ENCODE peak calls at places on chromosomes 5 and 9, in four cellular contexts. N is neural progenitor cell, K is astrocyte, I is GM23248. E is an unnamed sample.

GRCh38 chr9:5089737-5090136 is 95.7 kb downstream of the INSL6 start:
- DNase-seq in I (no peak), N (no peak), K (no peak), E (peak; percentile 21)

GRCh38 chr5:82165740-82166530 is 112.2 kb downstream of the RPS23 start:
- DNase-seq in I (peak; percentile 97), N (peak; percentile 80), K (peak; percentile 94), E (peak; percentile 86)

GRCh38 chr5:24145806-24146205 is 499.0 kb downstream of the CDH10 start:
- DNase-seq in I (no peak), N (no peak), K (no peak), E (no peak)

GRCh38 chr9:92607773-92608172 is 62.2 kb downstream of the IPPK start:
- DNase-seq in N (no peak), I (peak; percentile 85), K (peak; percentile 87), E (no peak)

GRCh38 chr5:71533614-71534013 is 53.5 kb upstream of the MCCC2 start:
- DNase-seq in N (no peak), K (no peak), I (peak; percentile 50), E (peak; percentile 12)

GRCh38 chr9:16321461-16322119 is 548.9 kb downstream of the BNC2 start:
- DNase-seq in I (peak; percentile 84), K (peak; percentile 72), N (peak; percentile 32), E (peak; percentile 67)

GRCh38 chr5:31537856-31538255 is 5.8 kb downstream of the C5orf22 start:
- DNase-seq in I (no peak), N (no peak), K (no peak), E (no peak)

GRCh38 chr5:80935811-80936385 is 24.3 kb upstream of the RASGRF2 start:
- DNase-seq in I (no peak), K (no peak), N (no peak), E (no peak)

GRCh38 chr9:126822873-126823272 is 18.0 kb downstream of the ZBTB43 start:
- DNase-seq in K (no peak), N (no peak), I (no peak), E (no peak)

GRCh38 chr5:72606525-72606924 is 99.3 kb upstream of the ZNF366 start:
- DNase-seq in I (no peak), K (no peak), N (no peak), E (no peak)

GRCh38 chr5:10233505-10233904 is 16.2 kb downstream of the ATPSCKMT start:
- DNase-seq in K (peak; percentile 87), N (peak; percentile 51), I (peak; percentile 96), E (peak; percentile 12)

DNA sequence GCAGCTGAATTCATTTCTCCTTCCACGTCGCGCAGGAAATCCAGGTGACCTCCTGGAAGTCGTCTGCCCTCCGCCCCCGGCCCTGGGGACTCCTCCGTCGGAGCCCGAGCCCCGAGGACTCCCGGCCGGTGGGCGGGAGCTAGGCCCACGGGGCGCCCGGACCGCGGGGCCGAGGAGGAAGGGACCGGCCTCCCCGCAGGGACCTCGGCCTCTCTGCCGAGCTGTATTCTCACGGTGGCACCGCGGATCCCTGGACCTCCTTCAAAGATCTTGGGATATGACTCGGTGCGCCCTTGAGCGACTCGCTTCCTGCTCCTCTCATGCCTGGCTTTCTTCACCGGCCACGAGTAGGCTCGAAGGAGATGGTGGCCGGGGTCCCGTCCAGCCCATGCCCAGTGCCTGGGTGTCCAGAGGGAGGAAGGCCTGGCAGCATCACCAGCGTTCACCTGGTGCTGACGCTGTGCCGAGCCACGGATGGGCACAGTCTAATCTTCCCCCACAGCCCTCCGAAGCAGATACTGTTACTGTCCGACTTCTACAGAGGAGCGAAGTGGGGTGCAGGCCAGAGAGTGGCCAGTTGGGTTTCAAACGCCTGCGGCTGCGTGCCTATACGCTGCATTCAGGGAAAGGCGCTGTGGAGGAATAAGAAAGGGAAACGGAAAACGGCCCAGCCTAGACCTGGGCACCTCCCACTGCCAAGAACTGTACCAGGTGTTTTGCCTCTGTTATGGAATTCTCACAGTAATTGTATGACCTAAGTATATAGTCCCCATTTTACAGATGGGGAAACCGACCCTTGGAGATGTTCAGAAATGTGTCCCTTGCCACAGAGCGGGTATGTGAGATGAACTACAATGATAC is 47.3 kb downstream of the PAX5 start:
- DNase-seq in N (peak; percentile 39), I (peak; percentile 28), K (no peak), E (no peak)
- TF ChIP-seq EZH2 in N (peak; percentile 83), I (no peak), K (peak; percentile 88), E (peak; percentile 96)

GRCh38 chr5:152838241-152838786 is 433.2 kb upstream of the NMUR2 start:
- DNase-seq in N (no peak), K (no peak), I (no peak), E (no peak)
- H3K9me3 ChIP-seq in N (no peaks in the 10 kb centered on the region), K (no peaks in the 10 kb centered on the region), I (no peaks in the 10 kb centered on the region), E (no peaks in the 10 kb centered on the region)

GRCh38 chr5:154765396-154765925 is 10.3 kb downstream of the LARP1 start:
- DNase-seq in N (no peak), I (no peak), K (no peak), E (no peak)
- TF ChIP-seq EZH2 in N (no peak), I (no peak), K (no peak), E (no peak)

DNA sequence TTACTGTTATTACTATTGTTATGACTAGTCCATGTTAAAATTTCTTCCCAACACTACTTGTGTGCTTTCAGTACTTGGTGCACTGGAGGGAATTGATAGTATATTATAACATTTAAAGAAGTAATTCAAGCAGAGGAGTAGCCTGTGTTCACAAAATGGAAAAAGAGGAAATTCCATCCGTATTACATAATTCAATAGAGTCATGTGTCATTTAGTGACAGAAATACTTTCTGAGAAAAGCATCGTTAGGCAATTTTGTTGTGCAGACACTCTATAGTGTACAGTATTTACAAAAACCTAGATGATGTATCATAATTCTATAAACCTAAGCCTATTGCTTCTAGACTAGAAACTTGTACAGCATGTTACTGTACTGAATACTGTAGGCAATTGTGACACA is 78.3 kb upstream of the PCSK5 start:
- DNase-seq in K (no peak), N (no peak), I (no peak), E (no peak)
- H3K9me3 ChIP-seq in K (no peaks in the 10 kb centered on the region), N (peaks cover 6% of the 10 kb centered on the region), I (peaks cover 6% of the 10 kb centered on the region), E (peaks cover 2% of the 10 kb centered on the region)

DNA sequence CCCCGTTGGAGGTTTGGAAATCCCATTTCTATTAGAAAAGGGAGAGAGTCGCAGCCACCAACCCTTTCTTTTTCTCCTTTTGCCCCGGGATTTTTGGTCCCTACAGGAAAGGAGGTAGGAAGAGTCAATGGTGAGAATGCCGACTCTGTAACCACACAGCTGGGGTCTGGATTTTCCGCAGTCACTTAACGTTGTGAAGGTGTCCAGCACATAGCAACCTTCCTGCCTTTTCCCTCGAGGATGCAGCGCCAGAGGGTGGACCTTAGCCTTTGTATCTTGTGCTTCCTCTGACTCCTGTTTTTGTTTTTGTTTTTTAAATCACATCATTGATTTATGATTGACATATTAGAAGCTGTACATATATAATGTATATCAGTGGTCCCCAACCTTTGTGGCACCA is 41.4 kb downstream of the TLR4 start:
- DNase-seq in N (no peak), K (no peak), I (no peak), E (no peak)
- TF ChIP-seq EZH2 in N (no peak), K (no peak), I (peak; percentile 5), E (no peak)